ENCODE peak calls at places on chromosomes 3 and 15, in ten cellular contexts. W, J, C, I, P, Y, F, T, Q and B are unnamed samples.

GRCh38 chr3:16357698-16358097 is 92.7 kb downstream of the OXNAD1 start:
- DNase-seq in T (no peak), Y (no peak), P (no peak), W (no peak), I (no peak), F (no peak), C (no peak), J (no peak), Q (no peak), B (no peak)

GRCh38 chr3:46312996-46313395 is 40.9 kb upstream of the CCR2 start:
- DNase-seq in I (no peak), P (no peak), T (no peak), W (no peak), J (no peak), Q (no peak), Y (no peak), C (no peak), F (no peak), B (no peak)

GRCh38 chr15:89399070-89399389 is 64.4 kb upstream of the POLG start:
- DNase-seq in I (no peak), P (no peak), F (no peak), Y (no peak), Q (no peak), W (no peak), J (no peak), T (no peak), C (no peak), B (no peak)

GRCh38 chr3:14410501-14411165 is 8.2 kb downstream of the SLC6A6 start:
- DNase-seq in C (peak), F (no peak), Q (no peak), I (peak), J (no peak), Y (no peak), P (peak), W (no peak), T (no peak), B (no peak)

GRCh38 chr3:54957711-54958110 is 29.9 kb upstream of the LRTM1 start:
- DNase-seq in Q (no peak), W (no peak), C (no peak), Y (no peak), J (no peak), I (no peak), F (no peak), T (no peak), P (no peak), B (no peak)

GRCh38 chr3:21020681-21021080 is 730.3 kb downstream of the ZNF385D start:
- DNase-seq in J (no peak), C (no peak), Y (no peak), P (no peak), W (no peak), Q (no peak), I (no peak), T (no peak), F (no peak), B (no peak)

GRCh38 chr3:4740397-4741105 is 238.7 kb upstream of the BHLHE40 start:
- DNase-seq in W (peak), J (no peak), P (no peak), I (no peak), C (no peak), F (no peak), Y (no peak), Q (no peak), T (no peak), B (no peak)

GRCh38 chr3:112378989-112379692 is 46.2 kb downstream of the CD200 start:
- DNase-seq in F (no peak), Y (no peak), P (no peak), J (peak), I (peak), W (no peak), T (no peak), Q (peak), C (no peak), B (no peak)

GRCh38 chr3:175940243-175940642 is 1081.1 kb downstream of the NAALADL2 start:
- DNase-seq in Y (no peak), J (no peak), Q (no peak), T (no peak), P (no peak), I (peak), C (no peak), W (no peak), F (no peak), B (no peak)

GRCh38 chr15:31457161-31457560 is 130.5 kb downstream of the KLF13 start:
- DNase-seq in J (no peak), P (no peak), F (no peak), Q (no peak), T (no peak), C (no peak), W (no peak), Y (no peak), I (no peak), B (no peak)